ENCODE peak calls at places on chromosomes 6 and 20, in nine cellular contexts. V, R, W, C, X, K, A, G and O are unnamed samples.
A peak's percentile ranks its signal among the peaks of the same experiment; 100 is the strongest.

GRCh38 chr6:11919771-11920440 is 92.2 kb upstream of the HIVEP1 start:
- DNase-seq in V (no peak), R (peak; percentile 71), W (no peak), C (peak; percentile 76), X (no peak), K (no peak), A (no peak), G (no peak), O (no peak)

GRCh38 chr20:49984426-49985153 is 1.8 kb downstream of the SNAI1 start:
- DNase-seq in V (no peak), R (no peak), W (no peak), C (no peak), X (no peak), K (no peak), A (no peak), G (no peak), O (no peak)

GRCh38 chr20:54123587-54124180 is 50.1 kb downstream of the CYP24A1 start:
- DNase-seq in V (peak; percentile 99), R (peak; percentile 92), W (no peak), C (peak; percentile 100), X (peak; percentile 96), K (no peak), A (peak; percentile 97), G (no peak), O (peak; percentile 100)

GRCh38 chr6:13398081-13398406 is 69.7 kb upstream of the TBC1D7 start:
- DNase-seq in V (no peak), R (no peak), W (no peak), C (peak; percentile 44), X (no peak), K (no peak), A (no peak), G (no peak), O (peak; percentile 66)

GRCh38 chr6:106186172-106186571 is 100.0 kb downstream of the PRDM1 start:
- DNase-seq in V (no peak), R (no peak), W (no peak), C (no peak), X (no peak), K (no peak), A (no peak), G (no peak), O (no peak)

GRCh38 chr20:4280731-4281130 is 265.4 kb upstream of the RNF24 start:
- DNase-seq in V (no peak), R (no peak), W (no peak), C (no peak), X (no peak), K (no peak), A (no peak), G (no peak), O (no peak)

GRCh38 chr6:138818496-138819194 is 22.8 kb downstream of the ECT2L start:
- DNase-seq in V (no peak), R (no peak), W (no peak), C (no peak), X (no peak), K (no peak), A (peak; percentile 49), G (peak; percentile 54), O (no peak)

GRCh38 chr6:54307412-54308036 is 717 bp upstream of the TINAG start:
- DNase-seq in V (no peak), R (no peak), W (no peak), C (no peak), X (no peak), K (no peak), A (no peak), G (no peak), O (peak; percentile 99)

GRCh38 chr6:14476793-14477531 is 359.4 kb downstream of the CD83 start:
- DNase-seq in V (peak; percentile 69), R (peak; percentile 90), W (peak; percentile 80), C (peak; percentile 77), X (peak; percentile 81), K (no peak), A (no peak), G (no peak), O (peak; percentile 93)

GRCh38 chr20:64083380-64084208 is 604 bp downstream of the LKAAEAR1 start:
- DNase-seq in V (peak; percentile 84), R (peak; percentile 91), W (no peak), C (peak; percentile 91), X (peak; percentile 57), K (peak; percentile 60), A (peak; percentile 94), G (peak; percentile 86), O (peak; percentile 9)

GRCh38 chr6:146545608-146546007 is 2.0 kb downstream of the RAB32 start:
- DNase-seq in V (peak; percentile 86), R (peak; percentile 75), W (no peak), C (no peak), X (peak; percentile 67), K (no peak), A (no peak), G (no peak), O (peak; percentile 82)